ENCODE peak calls at places on chromosomes 5 and 9, in nine cellular contexts. One of them, this sample, is unnamed.

GRCh38 chr9:16526380-16526779 is 344.1 kb downstream of the BNC2 start:
- DNase-seq in ecto neural progenitor cell: no peak
- DNase-seq in BJ: no peak
- DNase-seq in effector memory CD4-positive, alpha-beta T cell: no peak
- DNase-seq in GM03348: peak; percentile 52
- DNase-seq in stimulated activated CD4-positive, alpha-beta T cell treated with anti-CD3 and anti-CD28 coated beads, Interleukin-4, amount 100 ng/mL, for 1 hour: no peak
- DNase-seq in stimulated activated CD8-positive, alpha-beta memory T cell treated with anti-CD3 and anti-CD28 coated beads, Interleukin-4, amount 100 ng/mL, for 4 hours: no peak
- DNase-seq in IMR-90: peak; percentile 77
- DNase-seq in HEK293T: no peak
- DNase-seq in this sample: peak; percentile 55

GRCh38 chr5:102796014-102796413 is 40.9 kb downstream of the PAM start:
- DNase-seq in GM03348: no peak
- DNase-seq in BJ: no peak
- DNase-seq in stimulated activated CD4-positive, alpha-beta T cell treated with anti-CD3 and anti-CD28 coated beads, Interleukin-4, amount 100 ng/mL, for 1 hour: no peak
- DNase-seq in ecto neural progenitor cell: no peak
- DNase-seq in effector memory CD4-positive, alpha-beta T cell: no peak
- DNase-seq in stimulated activated CD8-positive, alpha-beta memory T cell treated with anti-CD3 and anti-CD28 coated beads, Interleukin-4, amount 100 ng/mL, for 4 hours: no peak
- DNase-seq in IMR-90: no peak
- DNase-seq in HEK293T: no peak
- DNase-seq in this sample: no peak

GRCh38 chr9:116152390-116152789 is 1.2 kb upstream of the PAPPA start:
- DNase-seq in BJ: no peak
- DNase-seq in GM03348: no peak
- DNase-seq in stimulated activated CD4-positive, alpha-beta T cell treated with anti-CD3 and anti-CD28 coated beads, Interleukin-4, amount 100 ng/mL, for 1 hour: no peak
- DNase-seq in ecto neural progenitor cell: no peak
- DNase-seq in effector memory CD4-positive, alpha-beta T cell: no peak
- DNase-seq in stimulated activated CD8-positive, alpha-beta memory T cell treated with anti-CD3 and anti-CD28 coated beads, Interleukin-4, amount 100 ng/mL, for 4 hours: no peak
- DNase-seq in IMR-90: peak; percentile 70
- DNase-seq in HEK293T: no peak
- DNase-seq in this sample: peak; percentile 39

GRCh38 chr9:109035684-109036423 is 22.6 kb upstream of the CTNNAL1 start:
- DNase-seq in ecto neural progenitor cell: no peak
- DNase-seq in HEK293T: no peak
- DNase-seq in BJ: peak; percentile 78
- DNase-seq in effector memory CD4-positive, alpha-beta T cell: no peak
- DNase-seq in GM03348: peak; percentile 78
- DNase-seq in stimulated activated CD4-positive, alpha-beta T cell treated with anti-CD3 and anti-CD28 coated beads, Interleukin-4, amount 100 ng/mL, for 1 hour: no peak
- DNase-seq in IMR-90: peak; percentile 85
- DNase-seq in stimulated activated CD8-positive, alpha-beta memory T cell treated with anti-CD3 and anti-CD28 coated beads, Interleukin-4, amount 100 ng/mL, for 4 hours: no peak
- DNase-seq in this sample: peak; percentile 88

GRCh38 chr5:117394506-117395157 is 820.0 kb upstream of the SEMA6A start:
- DNase-seq in GM03348: no peak
- DNase-seq in stimulated activated CD8-positive, alpha-beta memory T cell treated with anti-CD3 and anti-CD28 coated beads, Interleukin-4, amount 100 ng/mL, for 4 hours: no peak
- DNase-seq in HEK293T: peak; percentile 7
- DNase-seq in ecto neural progenitor cell: no peak
- DNase-seq in IMR-90: no peak
- DNase-seq in stimulated activated CD4-positive, alpha-beta T cell treated with anti-CD3 and anti-CD28 coated beads, Interleukin-4, amount 100 ng/mL, for 1 hour: no peak
- DNase-seq in BJ: no peak
- DNase-seq in effector memory CD4-positive, alpha-beta T cell: no peak
- DNase-seq in this sample: no peak

GRCh38 chr5:163489055-163489744 is 16.2 kb upstream of the MAT2B start:
- DNase-seq in HEK293T: no peak
- DNase-seq in effector memory CD4-positive, alpha-beta T cell: no peak
- DNase-seq in stimulated activated CD4-positive, alpha-beta T cell treated with anti-CD3 and anti-CD28 coated beads, Interleukin-4, amount 100 ng/mL, for 1 hour: peak; percentile 23
- DNase-seq in BJ: no peak
- DNase-seq in stimulated activated CD8-positive, alpha-beta memory T cell treated with anti-CD3 and anti-CD28 coated beads, Interleukin-4, amount 100 ng/mL, for 4 hours: no peak
- DNase-seq in IMR-90: peak; percentile 21
- DNase-seq in GM03348: no peak
- DNase-seq in ecto neural progenitor cell: peak; percentile 53
- DNase-seq in this sample: peak; percentile 48

GRCh38 chr5:56849671-56850070 is 34.3 kb downstream of the MAP3K1 start:
- DNase-seq in stimulated activated CD4-positive, alpha-beta T cell treated with anti-CD3 and anti-CD28 coated beads, Interleukin-4, amount 100 ng/mL, for 1 hour: no peak
- DNase-seq in BJ: no peak
- DNase-seq in GM03348: no peak
- DNase-seq in effector memory CD4-positive, alpha-beta T cell: no peak
- DNase-seq in IMR-90: no peak
- DNase-seq in HEK293T: no peak
- DNase-seq in ecto neural progenitor cell: no peak
- DNase-seq in stimulated activated CD8-positive, alpha-beta memory T cell treated with anti-CD3 and anti-CD28 coated beads, Interleukin-4, amount 100 ng/mL, for 4 hours: no peak
- DNase-seq in this sample: no peak

GRCh38 chr5:176447538-176447981 is 625 bp upstream of the FAF2 start:
- DNase-seq in HEK293T: peak; percentile 48
- DNase-seq in effector memory CD4-positive, alpha-beta T cell: no peak
- DNase-seq in ecto neural progenitor cell: no peak
- DNase-seq in GM03348: no peak
- DNase-seq in stimulated activated CD8-positive, alpha-beta memory T cell treated with anti-CD3 and anti-CD28 coated beads, Interleukin-4, amount 100 ng/mL, for 4 hours: no peak
- DNase-seq in BJ: no peak
- DNase-seq in IMR-90: no peak
- DNase-seq in stimulated activated CD4-positive, alpha-beta T cell treated with anti-CD3 and anti-CD28 coated beads, Interleukin-4, amount 100 ng/mL, for 1 hour: no peak
- DNase-seq in this sample: no peak

GRCh38 chr9:97802276-97802675 is 50.8 kb upstream of the FOXE1 start:
- DNase-seq in BJ: no peak
- DNase-seq in stimulated activated CD4-positive, alpha-beta T cell treated with anti-CD3 and anti-CD28 coated beads, Interleukin-4, amount 100 ng/mL, for 1 hour: no peak
- DNase-seq in HEK293T: no peak
- DNase-seq in GM03348: peak; percentile 70
- DNase-seq in effector memory CD4-positive, alpha-beta T cell: no peak
- DNase-seq in ecto neural progenitor cell: no peak
- DNase-seq in IMR-90: peak; percentile 68
- DNase-seq in stimulated activated CD8-positive, alpha-beta memory T cell treated with anti-CD3 and anti-CD28 coated beads, Interleukin-4, amount 100 ng/mL, for 4 hours: no peak
- DNase-seq in this sample: peak; percentile 63

GRCh38 chr5:177230660-177231059 is 72.9 kb downstream of the RAB24 start:
- DNase-seq in HEK293T: no peak
- DNase-seq in GM03348: no peak
- DNase-seq in BJ: no peak
- DNase-seq in stimulated activated CD4-positive, alpha-beta T cell treated with anti-CD3 and anti-CD28 coated beads, Interleukin-4, amount 100 ng/mL, for 1 hour: no peak
- DNase-seq in stimulated activated CD8-positive, alpha-beta memory T cell treated with anti-CD3 and anti-CD28 coated beads, Interleukin-4, amount 100 ng/mL, for 4 hours: no peak
- DNase-seq in effector memory CD4-positive, alpha-beta T cell: no peak
- DNase-seq in IMR-90: no peak
- DNase-seq in ecto neural progenitor cell: no peak
- DNase-seq in this sample: no peak

GRCh38 chr9:93124793-93125192 is 9.3 kb downstream of the NINJ1 start:
- DNase-seq in HEK293T: no peak
- DNase-seq in IMR-90: no peak
- DNase-seq in GM03348: no peak
- DNase-seq in ecto neural progenitor cell: peak; percentile 39
- DNase-seq in BJ: no peak
- DNase-seq in stimulated activated CD4-positive, alpha-beta T cell treated with anti-CD3 and anti-CD28 coated beads, Interleukin-4, amount 100 ng/mL, for 1 hour: no peak
- DNase-seq in effector memory CD4-positive, alpha-beta T cell: no peak
- DNase-seq in stimulated activated CD8-positive, alpha-beta memory T cell treated with anti-CD3 and anti-CD28 coated beads, Interleukin-4, amount 100 ng/mL, for 4 hours: no peak
- DNase-seq in this sample: no peak

GRCh38 chr5:148202531-148203092 is at the start of gene SPINK6:
- DNase-seq in effector memory CD4-positive, alpha-beta T cell: no peak
- DNase-seq in stimulated activated CD8-positive, alpha-beta memory T cell treated with anti-CD3 and anti-CD28 coated beads, Interleukin-4, amount 100 ng/mL, for 4 hours: no peak
- DNase-seq in GM03348: no peak
- DNase-seq in IMR-90: no peak
- DNase-seq in BJ: no peak
- DNase-seq in HEK293T: no peak
- DNase-seq in ecto neural progenitor cell: no peak
- DNase-seq in stimulated activated CD4-positive, alpha-beta T cell treated with anti-CD3 and anti-CD28 coated beads, Interleukin-4, amount 100 ng/mL, for 1 hour: no peak
- DNase-seq in this sample: peak; percentile 9

GRCh38 chr5:18745988-18746615 is 1111.8 kb downstream of the TAF11L14 start:
- DNase-seq in IMR-90: no peak
- DNase-seq in ecto neural progenitor cell: no peak
- DNase-seq in effector memory CD4-positive, alpha-beta T cell: peak; percentile 14
- DNase-seq in stimulated activated CD4-positive, alpha-beta T cell treated with anti-CD3 and anti-CD28 coated beads, Interleukin-4, amount 100 ng/mL, for 1 hour: peak; percentile 35
- DNase-seq in GM03348: no peak
- DNase-seq in HEK293T: no peak
- DNase-seq in stimulated activated CD8-positive, alpha-beta memory T cell treated with anti-CD3 and anti-CD28 coated beads, Interleukin-4, amount 100 ng/mL, for 4 hours: peak; percentile 23
- DNase-seq in BJ: no peak
- DNase-seq in this sample: peak; percentile 79

This sample was measured in RPMI7951.